ENCODE peak calls at places on chromosomes 6 and 20, in five cellular contexts. N is epithelial cell of esophagus, D is fibroblast of villous mesenchyme, Y is mammary epithelial cell, A is GM23338. Z is an unnamed sample.

GRCh38 chr20:53940883-53941546 is 129.4 kb downstream of the BCAS1 start:
- DNase-seq in N (peak), D (peak), Y (peak), A (peak), Z (peak)

GRCh38 chr6:43771210-43771857 is 1.3 kb downstream of the VEGFA start:
- DNase-seq in N (peak), D (peak), Y (peak), A (peak), Z (peak)

GRCh38 chr20:53922901-53923314 is 147.5 kb downstream of the BCAS1 start:
- DNase-seq in N (no peak), D (no peak), Y (no peak), A (no peak), Z (peak)

GRCh38 chr20:36830791-36831691 is 44.9 kb upstream of the TLDC2 start:
- DNase-seq in N (no peak), D (peak), Y (no peak), A (peak), Z (peak)

GRCh38 chr20:16922834-16923233 is 174.7 kb downstream of the OTOR start:
- DNase-seq in N (peak), D (peak), Y (peak), A (no peak), Z (peak)

GRCh38 chr20:17441745-17442144 is 89.4 kb downstream of the BFSP1 start:
- DNase-seq in N (no peak), D (no peak), Y (no peak), A (no peak), Z (no peak)

GRCh38 chr20:38843346-38843745 is 37.8 kb downstream of the PPP1R16B start:
- DNase-seq in N (no peak), D (no peak), Y (no peak), A (no peak), Z (no peak)

GRCh38 chr6:11268978-11269377 is 36.5 kb upstream of the NEDD9 start:
- DNase-seq in N (no peak), D (no peak), Y (no peak), A (no peak), Z (no peak)

GRCh38 chr6:26571592-26572296 is 25.0 kb upstream of the ABT1 start:
- DNase-seq in N (peak), D (peak), Y (peak), A (peak), Z (peak)

GRCh38 chr20:19885981-19886665 is 128.1 kb downstream of the RIN2 start:
- DNase-seq in N (peak), D (peak), Y (peak), A (peak), Z (peak)

DNA sequence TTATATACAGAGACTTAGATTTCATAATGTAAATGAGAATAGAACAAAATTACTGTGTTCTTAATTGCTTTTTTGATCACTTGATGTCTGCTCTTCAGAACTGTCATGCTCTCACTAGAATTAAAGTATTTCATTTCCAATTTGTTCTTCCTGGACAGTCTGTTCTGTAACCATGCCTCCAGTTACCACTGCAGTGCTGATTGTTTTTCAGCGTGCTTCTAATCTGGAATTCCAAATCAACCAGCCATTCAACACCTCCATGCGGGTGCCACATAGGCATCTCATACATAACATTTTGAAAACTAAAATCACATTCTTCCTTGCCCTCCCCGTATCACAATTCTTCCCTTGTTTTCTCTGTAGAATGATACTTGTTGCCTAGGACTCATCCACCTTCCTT is 132.8 kb downstream of the QKI start:
- DNase-seq in N (no peak), D (no peak), Y (no peak), A (no peak), Z (no peak)
- H3K4me3 ChIP-seq in N (no peak), D (no peak), Y (no peak), A (no peak), Z (no peak)

GRCh38 chr6:29723666-29724588 is 693 bp downstream of the HLA-F start:
- DNase-seq in N (peak), D (peak), Y (no peak), A (peak), Z (no peak)

GRCh38 chr6:29725981-29726380 is 2.7 kb downstream of the HLA-F start:
- DNase-seq in N (no peak), D (no peak), Y (no peak), A (no peak), Z (no peak)

GRCh38 chr6:29722773-29723665 is at the start of gene HLA-F:
- DNase-seq in N (peak), D (peak), Y (peak), A (peak), Z (peak)

GRCh38 chr6:29726795-29727194 is 3.6 kb downstream of the HLA-F start:
- DNase-seq in N (no peak), D (no peak), Y (no peak), A (no peak), Z (no peak)

DNA sequence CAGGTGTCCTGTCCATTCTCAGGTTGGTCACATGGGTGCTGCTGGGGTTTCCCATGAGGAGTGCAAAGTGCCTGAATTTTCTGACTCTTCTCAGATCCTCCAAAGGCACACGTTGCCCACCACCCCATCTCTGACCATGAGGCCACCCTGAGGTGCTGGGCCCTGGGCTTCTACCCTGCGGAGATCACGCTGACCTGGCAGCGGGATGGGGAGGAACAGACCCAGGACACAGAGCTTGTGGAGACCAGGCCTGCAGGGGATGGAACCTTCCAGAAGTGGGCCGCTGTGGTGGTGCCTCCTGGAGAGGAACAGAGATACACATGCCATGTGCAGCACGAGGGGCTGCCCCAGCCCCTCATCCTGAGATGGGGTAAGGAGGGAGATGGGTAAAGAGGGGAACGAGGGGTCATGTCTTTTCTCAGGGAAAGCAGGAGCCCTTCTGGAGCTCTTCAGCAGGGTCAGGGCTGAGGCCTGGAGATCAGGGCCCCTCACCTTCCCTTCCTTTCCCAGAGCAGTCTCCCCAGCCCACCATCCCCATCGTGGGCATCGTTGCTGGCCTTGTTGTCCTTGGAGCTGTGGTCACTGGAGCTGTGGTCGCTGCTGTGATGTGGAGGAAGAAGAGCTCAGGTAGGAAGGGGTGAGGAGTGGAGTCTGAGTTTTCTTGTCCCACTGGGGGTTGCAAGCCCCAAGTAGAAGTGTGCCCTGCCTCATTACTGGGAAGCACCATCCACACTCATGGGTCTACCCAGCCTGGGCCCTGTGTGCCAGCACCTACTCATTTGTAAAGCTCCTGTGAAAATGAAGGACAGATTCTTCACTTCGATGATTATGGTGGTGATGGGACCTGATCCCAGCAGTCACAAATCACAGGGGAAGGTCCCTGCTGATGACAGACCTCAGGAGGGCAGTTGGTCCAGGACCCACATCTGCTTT is 2.0 kb downstream of the HLA-F start:
- DNase-seq in N (no peak), D (no peak), Y (no peak), A (no peak), Z (no peak)
- H3K4me3 ChIP-seq in N (no peak), D (no peak), Y (no peak), A (no peak), Z (no peak)

GRCh38 chr20:10982692-10983091 is 308.9 kb upstream of the JAG1 start:
- DNase-seq in N (peak), D (peak), Y (peak), A (no peak), Z (peak)
- H3K4me3 ChIP-seq in N (no peak), D (no peak), Y (no peak), A (no peak), Z (no peak)

DNA sequence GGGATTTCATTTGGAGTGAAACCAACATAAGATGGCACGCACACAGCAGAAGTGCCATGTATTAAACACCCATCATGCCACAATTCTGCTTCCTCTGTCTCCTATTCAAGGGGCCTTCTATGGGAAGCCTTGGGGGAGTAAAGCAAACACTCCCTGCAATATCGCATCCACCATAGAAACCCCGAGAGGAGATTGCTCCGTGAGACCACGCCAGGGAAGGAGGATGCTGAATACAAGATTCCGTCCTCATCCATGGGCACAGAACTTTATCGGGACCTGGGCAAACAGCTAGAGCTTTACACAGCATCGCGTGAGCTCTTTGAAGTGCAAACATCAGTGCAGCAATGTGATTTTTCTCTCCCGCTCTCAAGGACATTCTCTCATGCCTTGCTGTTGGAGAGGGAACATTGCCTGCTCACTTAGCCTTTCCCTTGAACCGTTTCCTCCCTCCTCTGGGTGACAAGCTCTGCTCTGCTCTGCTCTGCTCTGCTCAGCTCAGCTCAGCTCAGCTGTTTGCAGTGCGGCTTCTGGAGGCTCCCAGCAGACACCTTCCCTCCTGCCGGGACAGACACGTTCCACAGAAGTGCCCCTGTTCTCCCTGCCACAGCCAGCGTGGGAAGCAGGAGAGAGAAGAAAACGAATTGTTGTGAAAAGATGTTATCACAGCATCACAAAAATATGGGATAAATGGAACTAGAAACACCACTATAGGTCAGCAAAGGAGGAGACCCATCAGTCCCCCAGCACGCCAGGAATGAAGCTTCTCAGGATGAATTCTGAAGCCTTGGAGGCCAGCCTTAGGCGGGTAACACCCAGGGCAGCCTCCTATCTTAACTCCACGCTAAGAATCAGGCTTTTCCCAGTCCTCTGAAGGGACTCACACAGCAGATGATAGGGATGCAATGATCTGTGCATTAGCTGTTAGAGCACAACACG is 48.2 kb downstream of the RNASET2 start:
- DNase-seq in N (no peak), D (no peak), Y (no peak), A (no peak), Z (no peak)
- H3K4me3 ChIP-seq in N (no peak), D (no peak), Y (no peak), A (no peak), Z (no peak)

GRCh38 chr6:15401120-15401519 is 155.3 kb downstream of the JARID2 start:
- DNase-seq in N (no peak), D (no peak), Y (no peak), A (no peak), Z (no peak)
- H3K4me3 ChIP-seq in N (no peak), D (no peak), Y (no peak), A (no peak), Z (no peak)